ENCODE peak calls at places on chromosomes 7 and 10, in ten cellular contexts. P is astrocyte of the spinal cord, A is fibroblast of pulmonary artery, L is upper lobe of right lung, U is cardiac muscle cell, J is H9, E is breast epithelium, N is left ventricle myocardium inferior, D is GM13977, Y is GM20000. C is an unnamed sample.

GRCh38 chr7:5382281-5383041 is 41.2 kb downstream of the TNRC18 start:
- DNase-seq in P (peak), U (peak), J (peak), D (no peak), L (no peak), Y (no peak), N (no peak), A (peak), E (no peak), C (no peak)

GRCh38 chr7:85215098-85215497 is 28.2 kb upstream of the SEMA3D start:
- DNase-seq in E (no peak), D (no peak), A (no peak), L (no peak), P (no peak), Y (no peak), N (no peak), J (no peak), U (no peak), C (no peak)

GRCh38 chr10:126563361-126563760 is 107.1 kb downstream of the C10orf90 start:
- DNase-seq in L (no peak), E (no peak), U (no peak), Y (no peak), A (no peak), D (no peak), P (no peak), N (no peak), J (no peak), C (no peak)

GRCh38 chr10:16788778-16789177 is 28.4 kb downstream of the RSU1 start:
- DNase-seq in P (no peak), E (no peak), N (no peak), A (no peak), Y (no peak), L (no peak), J (no peak), U (no peak), D (no peak), C (no peak)

GRCh38 chr10:3293536-3294431 is 121.2 kb upstream of the PITRM1 start:
- DNase-seq in J (no peak), D (no peak), P (peak), A (peak), U (no peak), L (no peak), N (no peak), Y (no peak), E (no peak), C (no peak)

GRCh38 chr10:128035557-128035973 is 90.7 kb downstream of the MKI67 start:
- DNase-seq in N (peak), J (peak), Y (peak), D (peak), U (peak), E (no peak), A (peak), L (peak), P (no peak), C (no peak)

GRCh38 chr7:27068316-27068715 is 27.5 kb downstream of the HOXA1 start:
- DNase-seq in A (no peak), D (no peak), P (no peak), L (no peak), J (no peak), U (no peak), Y (no peak), E (no peak), N (no peak), C (no peak)

GRCh38 chr10:73648975-73649829 is 6.6 kb downstream of the SYNPO2L start:
- DNase-seq in Y (no peak), A (no peak), P (no peak), E (no peak), J (no peak), N (no peak), U (peak), D (no peak), L (no peak), C (no peak)

GRCh38 chr7:123615344-123615743 is 13.7 kb downstream of the ASB15 start:
- DNase-seq in L (no peak), U (peak), P (peak), D (no peak), Y (no peak), E (no peak), A (peak), J (no peak), N (no peak), C (no peak)

GRCh38 chr10:117300671-117301070 is 59.8 kb downstream of the SLC18A2 start:
- DNase-seq in E (no peak), Y (no peak), L (no peak), J (no peak), D (no peak), P (no peak), U (no peak), N (no peak), A (no peak), C (no peak)

GRCh38 chr7:6398943-6399342 is 48.8 kb downstream of the DAGLB start:
- DNase-seq in J (no peak), P (no peak), A (peak), D (no peak), E (no peak), Y (no peak), U (peak), N (no peak), L (no peak), C (no peak)

GRCh38 chr10:76543655-76544054 is 1094.0 kb downstream of the KCNMA1 start:
- DNase-seq in U (no peak), J (no peak), A (peak), N (no peak), E (no peak), L (no peak), P (peak), D (no peak), Y (no peak), C (no peak)

GRCh38 chr10:98096731-98097130 is 37.7 kb upstream of the R3HCC1L start:
- DNase-seq in A (no peak), P (no peak), E (no peak), U (no peak), L (no peak), D (no peak), N (no peak), J (no peak), Y (no peak), C (no peak)

GRCh38 chr7:51366930-51367613 is 50.5 kb upstream of the COBL start:
- DNase-seq in U (peak), P (peak), J (peak), Y (peak), A (peak), E (no peak), N (no peak), L (no peak), D (peak), C (no peak)

GRCh38 chr7:70698219-70698832 is 433.6 kb upstream of the GALNT17 start:
- DNase-seq in Y (peak), E (no peak), A (peak), P (peak), J (no peak), L (no peak), N (no peak), D (peak), U (peak), C (no peak)

GRCh38 chr10:132123606-132124005 is 57.9 kb downstream of the JAKMIP3 start:
- DNase-seq in N (no peak), D (no peak), P (no peak), A (no peak), E (no peak), Y (no peak), L (no peak), J (no peak), U (no peak), C (no peak)

GRCh38 chr7:93146465-93147127 is 1.6 kb downstream of the SAMD9L start:
- DNase-seq in A (no peak), L (no peak), P (no peak), J (no peak), U (no peak), N (no peak), Y (peak), D (no peak), E (no peak), C (no peak)

GRCh38 chr10:128318366-128318765 is 192.1 kb upstream of the MKI67 start:
- DNase-seq in L (no peak), Y (no peak), A (no peak), J (no peak), D (no peak), E (no peak), U (peak), P (no peak), N (no peak), C (peak)

GRCh38 chr7:55309040-55309991 is 55.8 kb upstream of the LANCL2 start:
- DNase-seq in N (no peak), J (no peak), U (no peak), L (no peak), A (no peak), Y (peak), P (no peak), E (no peak), D (peak), C (no peak)

GRCh38 chr10:126598009-126598408 is 72.5 kb downstream of the C10orf90 start:
- DNase-seq in L (peak), N (no peak), D (peak), E (no peak), A (peak), J (peak), Y (peak), P (peak), U (peak), C (no peak)

GRCh38 chr10:5658871-5659618 is 7.3 kb downstream of the ASB13 start:
- DNase-seq in P (no peak), E (no peak), D (no peak), N (no peak), L (no peak), Y (no peak), J (peak), U (peak), A (no peak), C (no peak)

GRCh38 chr7:12137283-12137682 is 73.8 kb upstream of the TMEM106B start:
- DNase-seq in Y (no peak), E (no peak), J (no peak), D (no peak), L (no peak), U (no peak), A (no peak), N (no peak), P (no peak), C (no peak)

DNA sequence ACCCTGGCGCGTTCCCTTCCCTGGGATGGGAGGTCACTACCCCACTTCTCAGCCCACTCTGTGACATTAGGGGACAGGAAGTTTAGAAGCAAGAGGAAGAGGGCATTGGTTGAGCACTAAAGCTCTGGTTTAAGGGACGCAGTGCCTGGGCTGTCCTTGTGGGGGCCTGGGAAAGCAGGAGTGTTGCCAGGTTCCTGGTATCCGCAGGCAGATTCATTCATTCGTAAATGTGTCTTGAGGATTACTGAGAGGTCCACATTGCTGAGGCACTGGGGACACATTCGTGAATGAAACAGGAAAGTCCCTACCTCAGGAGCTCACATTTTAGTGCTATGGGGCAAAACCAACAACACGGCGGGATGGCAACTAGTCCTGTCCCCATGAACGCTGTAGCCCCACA is 69.4 kb downstream of the COL13A1 start:
- DNase-seq in N (no peak), J (peak), L (no peak), D (no peak), E (no peak), A (no peak), U (no peak), Y (no peak), P (no peak), C (no peak)
- TF ChIP-seq CTCF in N (no peak), J (peak), L (no peak), D (no peak), E (no peak), A (no peak), U (no peak), Y (no peak), P (no peak), C (no peak)

DNA sequence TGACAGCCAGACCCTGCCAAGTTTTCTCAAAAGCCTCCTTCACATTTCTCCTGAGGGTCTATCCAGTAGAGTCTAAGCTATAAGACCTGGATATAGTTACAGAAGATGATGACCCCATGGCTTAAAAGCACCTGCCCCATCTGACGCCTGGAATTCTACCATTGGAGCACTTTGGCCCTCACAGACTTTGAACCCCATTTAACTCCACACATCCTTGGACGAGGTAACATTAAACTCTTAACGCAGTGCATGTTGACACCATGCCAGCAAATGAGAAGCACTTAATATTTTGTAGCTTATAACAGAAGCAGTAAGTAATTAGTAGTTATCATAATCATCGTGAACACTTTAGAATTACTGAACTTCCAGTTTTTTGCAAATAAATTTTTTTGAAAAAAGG is 61.9 kb upstream of the SMNDC1 start:
- DNase-seq in U (no peak), N (no peak), A (no peak), P (no peak), E (no peak), D (no peak), L (no peak), J (no peak), Y (no peak), C (no peak)
- TF ChIP-seq CTCF in U (no peak), N (no peak), A (no peak), P (no peak), E (no peak), D (no peak), L (no peak), J (no peak), Y (no peak), C (no peak)

DNA sequence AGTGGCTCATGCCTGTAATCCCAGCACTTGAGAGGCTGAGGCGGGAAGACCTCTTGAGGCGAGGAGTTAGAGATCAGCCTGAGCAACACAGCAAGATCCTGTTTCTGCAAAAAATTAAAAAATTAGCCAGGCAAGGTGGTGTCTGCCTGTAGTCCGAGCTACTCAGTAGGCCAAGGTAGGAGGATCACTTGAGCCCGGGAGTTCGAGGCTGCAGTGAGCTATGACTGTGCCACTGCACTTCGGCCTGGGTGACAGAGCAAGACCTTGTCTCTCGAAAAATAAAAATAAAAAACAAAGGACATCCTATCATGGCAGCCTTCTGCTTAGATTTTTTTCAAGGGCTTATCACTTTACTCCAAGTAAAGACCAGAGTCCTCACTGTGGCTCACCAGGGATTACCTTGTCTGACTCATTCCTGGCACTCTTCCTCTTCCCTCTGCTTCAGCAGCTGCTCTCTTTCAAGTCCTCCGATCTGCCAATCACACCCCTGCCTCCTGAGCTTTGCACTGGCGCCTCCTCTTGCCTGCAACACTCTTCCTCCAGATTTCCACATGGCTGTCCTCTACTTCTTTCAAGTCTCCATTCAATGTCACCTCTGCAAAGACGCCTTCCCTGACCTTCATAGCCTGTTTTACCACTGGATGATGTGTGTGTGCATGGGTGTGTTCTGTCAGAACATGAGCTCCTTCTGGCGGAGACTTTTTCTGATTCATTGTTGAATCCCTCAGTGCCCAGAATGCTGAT is 7.7 kb downstream of the PRTFDC1 start:
- DNase-seq in Y (no peak), J (peak), P (peak), E (no peak), D (no peak), U (no peak), N (no peak), A (peak), L (no peak), C (no peak)
- TF ChIP-seq CTCF in Y (no peak), J (no peak), P (no peak), E (no peak), D (no peak), U (peak), N (no peak), A (no peak), L (no peak), C (no peak)

DNA sequence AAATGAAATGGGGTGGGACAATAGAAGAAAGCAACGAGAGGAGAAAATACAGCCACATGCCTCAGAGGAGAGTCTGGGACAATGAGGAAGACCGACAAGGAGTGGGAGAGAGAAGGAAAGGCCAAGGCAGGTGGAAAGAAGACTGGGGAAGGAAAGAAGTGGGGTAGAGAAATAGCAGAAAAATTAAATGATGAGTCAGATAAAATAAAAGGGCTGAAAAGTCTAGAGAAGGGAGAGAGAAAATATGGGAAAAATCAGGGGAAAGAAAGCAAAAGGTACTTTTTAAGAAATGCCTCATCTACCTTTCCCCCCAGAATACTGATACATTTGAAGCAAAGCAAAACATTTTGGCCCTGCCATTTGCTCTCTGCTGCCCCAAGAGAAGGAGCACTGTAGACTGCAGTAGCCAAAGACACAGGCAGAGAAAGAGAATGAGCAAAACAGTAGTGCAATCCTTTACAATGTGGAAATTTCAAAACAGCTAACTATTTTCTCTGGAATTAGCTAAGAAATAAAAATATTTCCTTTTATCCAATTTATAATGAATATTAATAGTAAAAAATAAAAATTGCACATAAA is 14.5 kb downstream of the GBX1 start:
- DNase-seq in E (no peak), L (no peak), A (no peak), N (no peak), Y (no peak), J (no peak), P (no peak), U (no peak), D (no peak), C (no peak)
- TF ChIP-seq CTCF in E (no peak), L (no peak), A (peak), N (no peak), Y (no peak), J (peak), P (peak), U (peak), D (no peak), C (no peak)

DNA sequence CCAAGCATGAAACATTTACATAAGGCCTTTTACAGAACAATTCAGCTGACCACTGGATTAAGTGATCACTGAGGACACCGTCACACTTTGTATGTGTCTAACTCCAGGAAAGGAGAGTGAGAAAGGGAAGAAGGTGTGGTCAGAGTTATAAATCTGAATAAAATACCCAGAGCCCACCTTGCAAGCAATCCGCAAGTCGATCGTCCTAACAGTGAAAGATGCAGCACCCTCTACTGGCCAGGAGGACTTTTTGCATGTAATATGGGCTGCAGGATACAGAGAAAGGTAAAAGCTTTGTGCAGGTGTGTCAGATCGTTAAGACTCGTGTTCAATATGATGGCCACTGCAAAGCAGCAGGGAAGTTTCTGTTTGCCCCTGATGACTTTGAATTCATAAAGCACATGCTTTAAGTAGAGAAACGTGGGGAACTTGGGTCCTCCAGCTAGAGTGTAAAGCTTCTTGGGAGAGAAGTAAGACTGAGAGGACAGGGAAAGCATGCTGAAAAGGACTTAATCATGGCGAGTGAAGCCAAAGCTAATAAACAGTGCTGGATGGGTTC is 68.5 kb upstream of the BMPER start:
- DNase-seq in N (no peak), D (no peak), Y (no peak), E (no peak), P (no peak), U (no peak), A (no peak), J (peak), L (no peak), C (no peak)
- TF ChIP-seq CTCF in N (no peak), D (peak), Y (no peak), E (no peak), P (peak), U (peak), A (no peak), J (peak), L (no peak), C (no peak)

DNA sequence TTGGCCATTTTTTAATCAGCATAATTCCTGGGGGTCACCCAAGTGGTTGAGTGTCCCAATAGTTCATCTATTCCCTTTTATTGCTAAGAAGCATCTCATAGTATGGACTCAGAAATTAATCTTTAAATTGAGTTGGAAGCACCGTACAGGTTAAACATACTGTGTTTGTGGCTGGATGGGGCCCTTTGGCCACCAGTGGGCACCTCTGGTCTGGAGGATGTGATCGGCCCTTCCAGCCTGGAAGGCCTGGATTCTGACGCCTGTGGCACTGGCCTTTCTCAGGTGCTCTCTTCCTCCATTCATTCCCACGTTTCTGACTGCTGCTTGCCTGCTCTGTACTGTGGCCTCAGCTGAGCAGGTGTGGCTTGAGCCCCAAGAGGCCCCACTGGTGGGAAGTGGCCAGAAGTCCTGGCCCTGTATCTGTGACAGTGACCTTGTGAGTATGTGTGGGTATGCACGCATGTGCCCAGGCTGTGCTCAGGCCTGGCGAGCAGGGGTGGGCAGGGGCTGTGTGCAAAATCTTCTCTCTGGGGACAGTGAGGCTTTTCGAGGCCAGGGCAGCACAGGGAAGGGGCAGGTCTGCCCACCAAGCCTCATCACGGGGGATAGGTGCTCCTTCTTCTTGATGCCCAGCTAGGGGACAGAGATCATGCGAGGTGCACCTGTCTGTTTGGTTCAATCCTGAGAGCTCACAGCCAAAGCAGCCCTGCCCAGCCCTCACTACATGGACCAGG is 30.1 kb downstream of the LDB3 start:
- DNase-seq in D (no peak), N (no peak), A (no peak), Y (no peak), P (no peak), L (no peak), E (no peak), J (no peak), U (no peak), C (no peak)
- TF ChIP-seq CTCF in D (no peak), N (no peak), A (peak), Y (no peak), P (peak), L (no peak), E (no peak), J (peak), U (no peak), C (no peak)